ENCODE peak calls at places on chromosomes 4 and X, in eight cellular contexts. Q, R, P, J, H, N, G and D are unnamed samples.

GRCh38 chrX:39725928-39726619 is 371.7 kb downstream of the BCOR start:
- DNase-seq in Q (no peak), R (no peak), P (no peak), J (no peak), H (peak), N (no peak), G (peak), D (no peak)

GRCh38 chrX:16585486-16586370 is 64.2 kb upstream of the S100G start:
- DNase-seq in Q (no peak), R (no peak), P (no peak), J (no peak), H (no peak), N (no peak), G (no peak), D (no peak)

GRCh38 chr4:63787326-63787725 is 621.9 kb downstream of the TECRL start:
- DNase-seq in Q (no peak), R (no peak), P (no peak), J (no peak), H (no peak), N (no peak), G (no peak), D (no peak)

GRCh38 chrX:107716045-107716684 is 59.4 kb downstream of the TSC22D3 start:
- DNase-seq in Q (peak), R (no peak), P (no peak), J (peak), H (peak), N (no peak), G (peak), D (peak)

GRCh38 chr4:142983612-142984011 is 137.5 kb upstream of the INPP4B start:
- DNase-seq in Q (no peak), R (no peak), P (no peak), J (no peak), H (no peak), N (no peak), G (no peak), D (no peak)

GRCh38 chrX:141341341-141341740 is 99.0 kb upstream of the SPANXC start:
- DNase-seq in Q (no peak), R (no peak), P (peak), J (no peak), H (no peak), N (no peak), G (peak), D (no peak)

GRCh38 chrX:44874481-44875184 is 1.6 kb downstream of the KDM6A start:
- DNase-seq in Q (no peak), R (no peak), P (no peak), J (no peak), H (peak), N (no peak), G (peak), D (no peak)

GRCh38 chr4:156169011-156169410 is 215.3 kb upstream of the CTSO start:
- DNase-seq in Q (no peak), R (no peak), P (peak), J (peak), H (no peak), N (no peak), G (peak), D (no peak)

GRCh38 chrX:19579485-19579884 is 64.2 kb upstream of the MAP3K15 start:
- DNase-seq in Q (no peak), R (no peak), P (no peak), J (no peak), H (no peak), N (no peak), G (peak), D (no peak)

GRCh38 chr4:73869130-73870055 is at the start of gene CXCL1:
- DNase-seq in Q (peak), R (no peak), P (no peak), J (peak), H (peak), N (peak), G (peak), D (peak)

GRCh38 chr4:13484749-13485345 is 707 bp upstream of the RAB28 start:
- DNase-seq in Q (no peak), R (no peak), P (no peak), J (no peak), H (no peak), N (no peak), G (peak), D (no peak)

GRCh38 chr4:99918656-99919055 is 24.4 kb upstream of the LAMTOR3 start:
- DNase-seq in Q (no peak), R (no peak), P (no peak), J (no peak), H (no peak), N (no peak), G (no peak), D (no peak)

GRCh38 chrX:26915064-26915463 is 548.1 kb downstream of the PPP4R3C start:
- DNase-seq in Q (no peak), R (no peak), P (no peak), J (no peak), H (no peak), N (no peak), G (peak), D (no peak)

GRCh38 chrX:143788265-143788664 is 67.7 kb upstream of the SPANXN2 start:
- DNase-seq in Q (no peak), R (no peak), P (no peak), J (no peak), H (peak), N (no peak), G (peak), D (no peak)

GRCh38 chrX:19721726-19722370 is 165.6 kb downstream of the SH3KBP1 start:
- DNase-seq in Q (no peak), R (no peak), P (peak), J (no peak), H (no peak), N (no peak), G (no peak), D (no peak)

GRCh38 chr4:4719446-4719845 is 140.0 kb upstream of the MSX1 start:
- DNase-seq in Q (no peak), R (no peak), P (no peak), J (no peak), H (no peak), N (no peak), G (no peak), D (no peak)

GRCh38 chr4:98203406-98204235 is 57.6 kb upstream of the RAP1GDS1 start:
- DNase-seq in Q (no peak), R (no peak), P (no peak), J (no peak), H (no peak), N (no peak), G (no peak), D (no peak)

GRCh38 chr4:4991541-4992099 is 27.6 kb downstream of the CYTL1 start:
- DNase-seq in Q (no peak), R (no peak), P (no peak), J (no peak), H (no peak), N (no peak), G (no peak), D (no peak)

GRCh38 chr4:8728536-8729407 is 136.2 kb downstream of the CPZ start:
- DNase-seq in Q (peak), R (peak), P (no peak), J (peak), H (peak), N (peak), G (no peak), D (no peak)

GRCh38 chr4:24482871-24483270 is 101.5 kb downstream of the DHX15 start:
- DNase-seq in Q (no peak), R (no peak), P (no peak), J (no peak), H (no peak), N (no peak), G (peak), D (no peak)

DNA sequence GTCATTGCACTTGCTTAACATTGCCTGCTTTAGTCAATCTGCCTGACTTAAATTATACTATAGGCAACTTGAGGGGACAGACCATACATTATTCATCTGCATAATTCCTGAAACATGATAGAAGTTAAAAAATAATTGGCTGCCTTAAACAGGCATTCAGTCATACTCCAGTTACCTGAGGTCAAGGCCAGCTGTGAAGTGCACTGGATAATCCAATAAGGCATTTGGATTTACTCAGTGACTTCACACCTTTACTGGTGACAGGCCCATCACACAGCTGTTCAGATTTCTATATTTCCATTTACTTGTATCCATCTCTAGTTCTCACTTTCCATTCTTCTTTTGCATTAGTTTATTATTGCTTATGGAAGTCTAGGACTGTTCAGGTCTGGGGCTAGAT is 2341.6 kb downstream of the PCDH7 start:
- DNase-seq in Q (no peak), R (no peak), P (no peak), J (no peak), H (no peak), N (no peak), G (no peak), D (no peak)
- TF ChIP-seq CTCF in Q (no peak), R (no peak), P (no peak), J (no peak), H (no peak), N (no peak), G (no peak), D (no peak)

GRCh38 chrX:100654256-100654655 is 10.3 kb downstream of the SRPX2 start:
- DNase-seq in Q (no peak), R (no peak), P (no peak), J (peak), H (peak), N (no peak), G (peak), D (no peak)
- TF ChIP-seq CTCF in Q (no peak), R (no peak), P (peak), J (peak), H (peak), N (peak), G (peak), D (no peak)

GRCh38 chr4:151462554-151462953 is 53.6 kb downstream of the FHIP1A start:
- DNase-seq in Q (no peak), R (no peak), P (no peak), J (no peak), H (no peak), N (no peak), G (no peak), D (no peak)
- TF ChIP-seq CTCF in Q (no peak), R (no peak), P (no peak), J (no peak), H (no peak), N (no peak), G (no peak), D (no peak)

GRCh38 chrX:154373340-154374306 is 811 bp downstream of the FLNA start:
- DNase-seq in Q (no peak), R (no peak), P (peak), J (peak), H (no peak), N (no peak), G (peak), D (peak)

GRCh38 chrX:154375156-154375504 is 696 bp upstream of the FLNA start:
- DNase-seq in Q (no peak), R (no peak), P (no peak), J (no peak), H (no peak), N (no peak), G (no peak), D (no peak)

GRCh38 chrX:154372612-154373022 is 1.8 kb downstream of the FLNA start:
- DNase-seq in Q (no peak), R (no peak), P (no peak), J (no peak), H (no peak), N (no peak), G (no peak), D (no peak)

GRCh38 chrX:154376768-154377167 is 2.3 kb upstream of the EMD start:
- DNase-seq in Q (no peak), R (no peak), P (no peak), J (no peak), H (no peak), N (no peak), G (no peak), D (no peak)

DNA sequence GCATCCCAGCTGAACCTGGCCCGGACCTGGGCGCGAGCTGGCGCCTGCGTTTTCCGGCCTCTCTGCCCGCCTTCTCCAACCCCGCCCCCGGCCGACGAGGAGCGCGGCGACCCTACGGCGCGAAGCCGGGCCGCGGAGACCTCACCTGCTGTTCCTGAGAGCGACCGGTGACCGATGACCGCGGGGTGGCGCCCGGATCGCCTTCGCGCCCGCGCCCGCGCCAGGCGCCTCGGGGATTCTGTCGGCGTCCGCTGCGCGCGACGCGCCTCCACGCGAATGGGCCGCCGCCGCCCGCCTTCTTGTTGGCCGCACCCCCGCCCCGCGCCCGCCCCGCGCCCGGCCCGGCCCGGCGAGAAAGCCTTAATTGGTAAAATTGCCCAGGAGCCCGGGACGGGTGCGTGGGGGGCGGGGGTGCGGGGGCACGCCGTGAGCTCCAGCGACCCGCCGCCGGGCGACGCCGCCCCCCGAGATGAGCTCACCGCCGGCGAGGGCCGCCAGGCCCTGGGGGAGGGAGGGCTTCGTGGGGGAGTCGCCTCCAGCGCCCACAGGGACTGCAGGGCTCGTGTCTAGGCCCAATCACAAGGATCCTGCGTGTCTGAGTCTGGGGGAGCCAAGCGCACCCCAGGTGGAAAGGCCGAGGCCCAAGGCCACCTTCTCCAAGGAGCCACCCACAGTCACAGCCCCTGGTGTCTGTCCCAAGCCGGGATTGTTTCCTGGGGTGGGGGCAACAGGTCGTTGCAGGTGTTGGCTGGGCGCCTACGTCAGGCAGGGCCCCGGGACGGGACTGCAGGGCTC is at the start of gene FLNA:
- DNase-seq in Q (peak), R (no peak), P (no peak), J (peak), H (peak), N (no peak), G (no peak), D (peak)
- TF ChIP-seq CTCF in Q (no peak), R (no peak), P (no peak), J (no peak), H (no peak), N (no peak), G (no peak), D (peak)

GRCh38 chr4:898123-898522 is 34.0 kb downstream of the GAK start:
- DNase-seq in Q (no peak), R (no peak), P (no peak), J (no peak), H (no peak), N (no peak), G (no peak), D (no peak)

GRCh38 chr4:893995-894705 is 38.0 kb downstream of the GAK start:
- DNase-seq in Q (no peak), R (no peak), P (no peak), J (no peak), H (no peak), N (no peak), G (no peak), D (no peak)

GRCh38 chr4:896630-897029 is 35.5 kb downstream of the GAK start:
- DNase-seq in Q (no peak), R (no peak), P (no peak), J (no peak), H (no peak), N (no peak), G (no peak), D (no peak)

GRCh38 chr4:895596-895995 is 36.5 kb downstream of the GAK start:
- DNase-seq in Q (no peak), R (no peak), P (no peak), J (no peak), H (no peak), N (no peak), G (no peak), D (no peak)

DNA sequence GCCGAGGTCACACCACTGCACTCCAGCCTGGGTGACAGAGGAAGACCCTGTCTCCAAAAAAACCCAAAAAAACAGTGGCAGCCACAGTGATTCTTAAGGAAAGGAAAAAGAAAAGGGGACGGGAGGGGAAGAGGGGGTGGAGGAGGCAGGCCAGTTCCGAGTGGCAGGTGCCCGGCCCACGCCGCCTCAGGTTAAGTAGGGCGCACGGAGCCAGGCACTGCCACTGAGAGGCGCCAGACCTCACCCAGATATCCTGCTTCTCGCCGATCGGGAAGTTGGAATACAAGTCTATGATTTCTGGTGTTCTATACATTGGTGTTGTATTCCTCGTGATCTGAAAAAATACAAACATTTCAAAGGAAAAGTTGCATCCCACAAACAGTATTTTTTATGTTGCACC is 35.9 kb downstream of the GAK start:
- DNase-seq in Q (no peak), R (no peak), P (no peak), J (no peak), H (no peak), N (no peak), G (no peak), D (no peak)
- TF ChIP-seq CTCF in Q (no peak), R (no peak), P (no peak), J (peak), H (no peak), N (no peak), G (peak), D (no peak)

DNA sequence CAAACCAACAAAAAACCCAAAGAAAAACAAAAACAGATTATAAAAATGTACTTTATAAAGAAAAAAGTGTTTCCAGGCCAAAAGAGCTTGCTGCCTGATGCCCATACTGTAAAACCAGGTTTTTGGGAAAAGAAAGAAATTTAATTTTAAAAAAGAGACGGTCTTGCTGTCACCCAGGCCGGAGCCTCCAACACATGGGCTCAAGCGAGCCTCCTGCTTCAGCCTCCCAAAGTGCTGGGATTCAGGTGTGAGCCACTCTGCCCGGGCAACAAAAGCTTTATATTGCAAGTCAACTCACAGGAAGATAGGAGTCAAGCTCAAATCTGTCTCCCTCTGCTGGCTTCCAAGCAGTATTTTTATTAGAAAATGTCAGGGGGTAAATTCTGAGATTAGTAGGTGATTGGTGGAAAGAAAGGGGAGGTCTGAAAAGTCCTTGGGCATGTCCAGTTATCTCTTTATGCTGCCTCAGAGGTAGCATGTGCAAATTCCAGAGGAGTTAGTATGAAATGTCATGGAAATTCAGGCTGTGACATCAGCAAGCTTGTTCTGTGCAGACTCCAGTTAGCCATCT is 39.4 kb downstream of the MGST2 start:
- DNase-seq in Q (no peak), R (no peak), P (no peak), J (no peak), H (no peak), N (no peak), G (peak), D (no peak)
- TF ChIP-seq CTCF in Q (no peak), R (no peak), P (no peak), J (peak), H (peak), N (no peak), G (peak), D (peak)